ENCODE peak calls at places on chromosome 15, in seven cellular contexts. U, P, R, M, K, E and S are unnamed samples.

GRCh38 chr15:57859130-57859685 is 152.7 kb downstream of the POLR2M start:
- DNase-seq in K (no peak), M (no peak), E (no peak), U (no peak), P (no peak), R (no peak), S (no peak)

GRCh38 chr15:95291878-95292472 is 1038.5 kb upstream of the NR2F2 start:
- DNase-seq in K (peak), E (no peak), R (no peak), U (no peak), M (no peak), P (no peak), S (no peak)

GRCh38 chr15:42285042-42285441 is 11.8 kb upstream of the TMEM87A start:
- DNase-seq in P (no peak), E (no peak), U (no peak), R (no peak), M (no peak), K (no peak), S (no peak)

GRCh38 chr15:101348015-101348414 is 53.0 kb upstream of the SNRPA1 start:
- DNase-seq in U (no peak), R (no peak), M (no peak), P (no peak), K (no peak), E (no peak), S (no peak)

GRCh38 chr15:32042269-32042996 is 12.1 kb downstream of the CHRNA7 start:
- DNase-seq in E (no peak), R (no peak), U (no peak), K (no peak), P (no peak), M (no peak), S (no peak)

GRCh38 chr15:82072926-82073537 is 27.2 kb upstream of the MEX3B start:
- DNase-seq in K (no peak), R (no peak), P (no peak), E (no peak), M (no peak), U (no peak), S (no peak)

GRCh38 chr15:84736375-84736774 is 12.0 kb upstream of the ZNF592 start:
- DNase-seq in U (no peak), E (peak), M (no peak), K (no peak), P (no peak), R (no peak), S (no peak)

GRCh38 chr15:22811640-22812039 is 25.2 kb downstream of the NIPA1 start:
- DNase-seq in M (no peak), R (no peak), E (no peak), K (peak), P (no peak), U (no peak), S (peak)

GRCh38 chr15:63718590-63719035 is 115.1 kb downstream of the HERC1 start:
- DNase-seq in U (peak), P (no peak), E (no peak), R (no peak), M (no peak), K (no peak), S (no peak)

GRCh38 chr15:29126208-29126536 is 143.4 kb downstream of the NSMCE3 start:
- DNase-seq in E (no peak), R (no peak), K (no peak), P (no peak), U (no peak), M (no peak), S (no peak)

GRCh38 chr15:44193651-44194396 is 1.2 kb downstream of the FRMD5 start:
- DNase-seq in P (no peak), M (no peak), R (no peak), E (no peak), K (no peak), U (no peak), S (no peak)

GRCh38 chr15:82105458-82106205 is 59.8 kb upstream of the MEX3B start:
- DNase-seq in E (no peak), P (no peak), R (no peak), K (no peak), U (peak), M (no peak), S (no peak)